ENCODE peak calls at places on chromosomes 13 and 19, in six cellular contexts. C is GM12892, S is K562, Z is HepG2, X is H1, B is GM12878. W is an unnamed sample.

GRCh38 chr13:39616087-39616694 is 13.2 kb upstream of the LHFPL6 start:
- DNase-seq in C (peak), S (peak), Z (peak), X (no peak), B (no peak), W (peak)

GRCh38 chr13:27971236-27971645 is 2.1 kb upstream of the CDX2 start:
- DNase-seq in C (no peak), S (no peak), Z (no peak), X (no peak), B (no peak), W (no peak)

GRCh38 chr13:94860981-94861407 is 148.6 kb upstream of the SOX21 start:
- DNase-seq in C (no peak), S (no peak), Z (no peak), X (no peak), B (no peak), W (no peak)

GRCh38 chr19:35828694-35829301 is 16.2 kb upstream of the PRODH2 start:
- DNase-seq in C (no peak), S (peak), Z (peak), X (no peak), B (no peak), W (no peak)

GRCh38 chr19:2270157-2270571 is 11.8 kb downstream of the PEAK3 start:
- DNase-seq in C (no peak), S (peak), Z (no peak), X (no peak), B (no peak), W (no peak)

GRCh38 chr19:11848594-11849263 is at the start of gene ZNF439:
- DNase-seq in C (peak), S (peak), Z (peak), X (peak), B (peak), W (peak)

GRCh38 chr13:19605161-19605955 is 28.1 kb upstream of the MPHOSPH8 start:
- DNase-seq in C (no peak), S (no peak), Z (no peak), X (no peak), B (no peak), W (no peak)

GRCh38 chr19:10744848-10745293 is 27.0 kb downstream of the DNM2 start:
- DNase-seq in C (no peak), S (no peak), Z (no peak), X (no peak), B (no peak), W (no peak)

GRCh38 chr13:96963786-96964475 is 30.3 kb downstream of the OXGR1 start:
- DNase-seq in C (no peak), S (no peak), Z (no peak), X (no peak), B (no peak), W (no peak)

GRCh38 chr19:16657384-16657783 is 2.6 kb downstream of the SMIM7 start:
- DNase-seq in C (no peak), S (no peak), Z (no peak), X (no peak), B (no peak), W (no peak)

GRCh38 chr19:16659464-16659831 is 496 bp downstream of the SMIM7 start:
- DNase-seq in C (no peak), S (no peak), Z (no peak), X (no peak), B (no peak), W (no peak)

GRCh38 chr19:16660763-16661479 is at the start of gene TMEM38A:
- DNase-seq in C (peak), S (peak), Z (no peak), X (no peak), B (no peak), W (peak)

GRCh38 chr19:16659832-16660708 is at the start of gene SMIM7:
- DNase-seq in C (peak), S (peak), Z (peak), X (peak), B (peak), W (peak)

DNA sequence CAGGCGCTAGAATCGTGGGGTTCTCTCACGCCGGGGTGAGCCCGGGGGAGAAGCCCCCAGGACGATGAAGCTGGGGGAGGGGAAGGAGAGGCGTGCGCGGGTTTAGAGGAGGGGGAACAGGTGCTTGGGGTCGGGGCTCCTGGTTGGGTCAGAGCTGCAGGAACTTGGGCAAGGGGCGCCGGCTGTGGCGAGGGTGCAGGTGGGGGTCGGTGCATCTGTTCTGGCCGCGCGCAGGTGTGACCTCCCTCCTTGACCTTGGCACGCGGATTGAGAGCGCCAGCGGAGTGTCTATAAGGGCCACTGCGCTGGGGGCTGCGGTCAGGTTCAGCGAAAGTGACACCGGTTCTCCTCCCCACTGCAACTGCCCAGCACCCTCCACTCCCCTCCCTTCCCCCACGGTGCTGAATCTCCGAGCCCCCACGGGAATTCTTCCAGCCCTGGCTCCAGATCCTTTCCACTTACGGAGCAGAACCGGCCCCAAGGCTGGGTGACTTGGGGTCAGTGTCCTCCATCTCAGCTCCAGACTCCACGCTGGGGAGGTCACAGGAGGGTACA is 618 bp downstream of the TMEM38A start:
- DNase-seq in C (peak), S (no peak), Z (no peak), X (no peak), B (no peak), W (no peak)
- TF ChIP-seq TAF1 in C (no peak), S (no peak), Z (no peak), X (peak), B (no peak), W (no peak)

DNA sequence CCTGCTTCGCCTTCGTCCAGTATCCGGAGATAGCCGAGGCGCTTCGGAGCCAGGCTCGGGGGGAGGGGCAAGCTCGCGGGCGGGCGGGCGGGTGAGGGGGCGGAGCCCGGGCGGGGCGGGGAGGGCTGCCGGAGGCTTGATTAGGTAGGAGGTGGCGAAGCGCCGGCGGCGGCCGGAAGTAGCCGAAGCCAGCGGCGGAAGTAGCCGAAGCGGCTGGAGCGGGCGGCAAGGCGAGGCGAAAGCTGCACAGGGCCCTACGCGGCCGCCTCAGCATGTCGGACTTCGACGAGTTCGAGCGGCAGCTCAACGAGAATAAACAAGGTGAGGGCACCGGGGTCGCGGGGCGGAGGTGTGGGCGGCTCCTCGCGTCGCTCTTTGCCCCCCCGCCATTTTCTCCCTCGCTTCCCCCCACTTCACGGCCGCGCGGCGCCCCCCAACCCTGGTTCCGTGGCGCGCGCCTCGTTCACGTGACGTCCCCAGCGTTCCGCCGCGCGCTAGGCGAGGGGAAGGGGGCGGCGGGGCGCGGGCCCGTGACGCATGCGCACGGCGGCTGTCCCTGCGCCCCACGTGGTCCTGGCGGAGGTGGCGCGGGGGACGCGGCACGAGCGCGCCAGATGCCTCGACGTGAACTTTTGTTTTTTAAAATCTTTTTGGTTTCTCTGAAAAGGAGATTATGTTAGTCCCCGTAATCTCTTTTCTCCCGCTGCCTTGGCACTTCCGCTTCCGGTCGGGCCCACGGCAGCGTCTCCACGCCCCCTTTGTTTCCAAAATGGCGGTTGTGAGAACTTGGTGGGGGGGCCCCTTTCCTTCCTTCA is at the start of gene U2AF2:
- DNase-seq in C (peak), S (peak), Z (peak), X (no peak), B (no peak), W (peak)
- TF ChIP-seq POLR2A in C (peak), S (peak), Z (peak), X (peak), B (peak), W (peak)

GRCh38 chr19:633068-633785 is at the start of gene POLRMT:
- DNase-seq in C (peak), S (peak), Z (peak), X (peak), B (peak), W (peak)
- TF ChIP-seq POLR2AphosphoS5 in C (no peak), S (peak), Z (peak), X (no peak), B (peak), W (no peak)

DNA sequence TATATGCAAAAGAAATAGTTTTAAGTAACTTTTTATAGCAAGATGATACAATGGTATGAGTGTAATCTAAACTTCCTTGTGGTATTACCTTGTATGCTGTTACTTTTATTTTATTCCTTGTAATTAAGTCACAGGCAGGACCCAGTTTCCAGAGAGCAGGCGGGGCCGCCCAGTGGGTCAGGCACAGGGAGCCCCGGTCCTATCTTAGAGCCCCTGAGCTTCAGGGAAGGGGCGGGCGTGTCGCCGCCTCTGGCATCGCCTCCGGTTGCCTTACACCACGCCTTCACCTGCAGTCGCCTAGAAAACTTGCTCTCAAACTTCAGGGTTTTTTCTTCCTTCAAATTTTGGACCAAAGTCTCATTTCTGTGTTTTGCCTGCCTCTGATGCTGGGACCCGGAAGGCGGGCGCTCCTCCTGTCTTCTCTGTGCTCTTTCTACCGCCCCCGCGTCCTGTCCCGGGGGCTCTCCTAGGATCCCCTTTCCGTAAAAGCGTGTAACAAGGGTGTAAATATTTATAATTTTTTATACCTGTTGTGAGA is 10.2 kb downstream of the PLPPR3 start:
- DNase-seq in C (no peak), S (no peak), Z (no peak), X (no peak), B (no peak), W (peak)
- TF ChIP-seq TAF1 in C (no peak), S (no peak), Z (no peak), X (no peak), B (no peak), W (no peak)

GRCh38 chr13:113749507-113749906 is 9.5 kb upstream of the TMEM255B start:
- DNase-seq in C (no peak), S (no peak), Z (no peak), X (no peak), B (no peak), W (no peak)

GRCh38 chr13:113747291-113747833 is 11.7 kb upstream of the TMEM255B start:
- DNase-seq in C (no peak), S (no peak), Z (no peak), X (no peak), B (no peak), W (no peak)

GRCh38 chr13:113749956-113750355 is 9.1 kb upstream of the TMEM255B start:
- DNase-seq in C (no peak), S (no peak), Z (no peak), X (no peak), B (no peak), W (no peak)

GRCh38 chr13:113748101-113748861 is 10.7 kb upstream of the TMEM255B start:
- DNase-seq in C (no peak), S (peak), Z (peak), X (no peak), B (no peak), W (no peak)

GRCh38 chr13:113748862-113749451 is 10.1 kb upstream of the TMEM255B start:
- DNase-seq in C (no peak), S (no peak), Z (no peak), X (no peak), B (no peak), W (no peak)
- TF ChIP-seq POLR2A in C (no peak), S (no peak), Z (no peak), X (no peak), B (no peak), W (no peak)

GRCh38 chr13:42544246-42544915 is 29.6 kb upstream of the TNFSF11 start:
- DNase-seq in C (no peak), S (no peak), Z (no peak), X (no peak), B (no peak), W (no peak)
- TF ChIP-seq POLR2AphosphoS5 in C (no peak), S (no peak), Z (no peak), X (no peak), B (no peak), W (no peak)

GRCh38 chr19:14517446-14517839 is 754 bp downstream of the DNAJB1 start:
- DNase-seq in C (no peak), S (no peak), Z (no peak), X (no peak), B (no peak), W (no peak)
- TF ChIP-seq TAF1 in C (no peak), S (no peak), Z (no peak), X (no peak), B (no peak), W (no peak)

DNA sequence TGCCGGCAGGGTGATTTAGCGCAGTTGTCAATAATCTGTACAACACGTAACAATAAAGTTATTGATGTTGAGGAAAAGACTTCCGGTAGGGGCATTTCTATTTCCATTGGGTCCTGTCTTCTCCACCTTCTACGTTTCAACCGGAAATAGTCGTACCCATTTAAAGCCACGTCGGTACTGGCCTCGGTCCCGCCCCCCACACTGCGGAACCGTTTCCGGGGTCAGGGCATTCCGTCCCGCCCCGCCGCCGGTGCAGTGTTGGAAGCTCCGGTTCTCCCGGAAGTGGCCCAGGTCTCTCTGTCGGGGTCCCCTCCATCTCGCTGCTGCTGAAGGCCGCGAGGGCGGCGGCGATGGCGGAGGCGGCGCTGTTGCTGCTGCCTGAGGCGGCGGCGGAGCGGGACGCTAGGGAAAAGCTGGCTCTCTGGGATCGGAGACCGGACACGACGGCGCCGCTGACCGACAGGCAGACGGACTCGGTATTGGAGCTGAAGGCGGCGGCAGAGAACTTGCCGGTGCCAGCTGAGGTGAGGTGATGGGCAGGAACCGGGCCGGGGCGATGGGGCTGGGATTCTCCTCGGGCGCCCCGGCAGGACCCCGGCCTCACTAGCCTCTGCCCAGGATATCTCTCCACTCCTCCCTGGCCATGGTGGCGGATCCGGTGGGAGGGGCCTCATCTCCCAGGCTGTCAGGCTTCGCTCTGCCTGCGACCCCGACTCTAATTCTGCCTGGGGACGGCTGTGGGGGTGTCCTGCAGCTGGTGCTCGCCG is at the start of gene COG3:
- DNase-seq in C (peak), S (peak), Z (peak), X (peak), B (peak), W (peak)
- TF ChIP-seq POLR2A in C (peak), S (peak), Z (peak), X (peak), B (peak), W (peak)

DNA sequence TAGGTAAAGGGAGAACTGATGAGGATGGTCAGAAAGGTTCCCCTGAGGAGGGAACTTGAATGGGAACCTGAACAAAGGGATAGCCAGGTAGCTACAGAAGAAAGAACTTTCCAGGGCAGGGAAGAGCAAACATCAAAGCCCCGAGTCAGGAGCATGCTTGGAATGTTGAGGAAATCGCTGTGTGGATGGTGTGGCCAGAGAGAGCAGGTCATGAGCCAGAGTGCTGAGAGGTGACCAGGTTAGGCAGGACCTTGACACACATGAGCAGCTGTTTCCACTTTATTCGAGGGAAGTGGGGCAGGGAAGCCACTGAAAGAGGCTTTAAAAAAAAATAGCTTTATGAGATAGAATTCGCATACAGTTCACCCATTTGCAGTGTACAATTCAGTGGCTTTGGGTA is 4.4 kb downstream of the RAB8A start:
- DNase-seq in C (no peak), S (no peak), Z (peak), X (no peak), B (no peak), W (no peak)
- TF ChIP-seq POLR2AphosphoS5 in C (no peak), S (no peak), Z (no peak), X (no peak), B (no peak), W (no peak)

W was measured in GM12891.